ENCODE peak calls at places on chromosomes 11 and 22, in four cellular contexts. S, X, I and Y are unnamed samples.

GRCh38 chr22:36433318-36434231 is 45.8 kb upstream of the MYH9 start:
- DNase-seq in S (no peak), X (peak; percentile 66), I (no peak), Y (peak; percentile 62)

GRCh38 chr11:27166130-27166529 is 125.5 kb downstream of the BBOX1 start:
- DNase-seq in S (no peak), I (no peak), X (no peak), Y (no peak)

GRCh38 chr11:62383822-62384221 is 35.0 kb upstream of the SCGB1A1 start:
- DNase-seq in I (no peak), S (no peak), X (no peak), Y (no peak)

GRCh38 chr22:44309137-44309536 is 3.6 kb downstream of the SHISAL1 start:
- DNase-seq in X (no peak), S (no peak), I (no peak), Y (no peak)

GRCh38 chr22:49683032-49683431 is 144.6 kb downstream of the BRD1 start:
- DNase-seq in S (no peak), X (no peak), I (no peak), Y (no peak)

GRCh38 chr22:44307509-44308169 is 5.1 kb downstream of the SHISAL1 start:
- DNase-seq in X (no peak), S (no peak), I (no peak), Y (no peak)

GRCh38 chr22:26586556-26587325 is 3.2 kb downstream of the TPST2 start:
- DNase-seq in S (no peak), X (no peak), I (no peak), Y (no peak)

GRCh38 chr11:117279711-117280376 is 11.3 kb upstream of the BACE1-AS start:
- DNase-seq in X (no peak), S (no peak), I (no peak), Y (no peak)

GRCh38 chr22:26797910-26798309 is 140.5 kb downstream of the MIAT start:
- DNase-seq in I (no peak), S (peak; percentile 24), X (no peak), Y (peak; percentile 37)

GRCh38 chr11:134503596-134503995 is 91.6 kb upstream of the B3GAT1 start:
- DNase-seq in X (no peak), I (no peak), S (no peak), Y (no peak)

GRCh38 chr22:50730941-50731661 is 6.9 kb upstream of the ACR start:
- DNase-seq in X (no peak), S (no peak), I (no peak), Y (peak; percentile 39)

GRCh38 chr11:117657801-117658200 is 139.2 kb downstream of the DSCAML1 start:
- DNase-seq in X (no peak), S (no peak), I (no peak), Y (no peak)

GRCh38 chr11:79021601-79022000 is 419.2 kb downstream of the TENM4 start:
- DNase-seq in S (no peak), X (no peak), I (no peak), Y (no peak)

GRCh38 chr11:2587132-2587930 is 112.5 kb downstream of the KCNQ1OT1 start:
- DNase-seq in I (no peak), X (no peak), S (peak; percentile 4), Y (peak; percentile 14)

GRCh38 chr11:9385288-9385902 is 943 bp downstream of the IPO7 start:
- DNase-seq in I (no peak), S (peak; percentile 58), X (peak; percentile 76), Y (no peak)

GRCh38 chr11:27183672-27184457 is 143.2 kb downstream of the BBOX1 start:
- DNase-seq in S (peak; percentile 39), X (peak; percentile 63), I (peak; percentile 12), Y (peak; percentile 25)

GRCh38 chr11:75639752-75640151 is 29.1 kb downstream of the MAP6 start:
- DNase-seq in I (peak; percentile 17), S (peak; percentile 17), X (no peak), Y (peak; percentile 75)

GRCh38 chr11:19772480-19772879 is 59.8 kb downstream of the NAV2 start:
- DNase-seq in S (no peak), X (no peak), I (no peak), Y (no peak)

GRCh38 chr22:48346311-48346710 is 1481.4 kb downstream of the BRD1 start:
- DNase-seq in I (no peak), S (no peak), X (no peak), Y (no peak)

GRCh38 chr11:9906043-9906791 is 242.3 kb downstream of the SWAP70 start:
- DNase-seq in I (no peak), X (peak; percentile 56), S (no peak), Y (no peak)

GRCh38 chr11:69644071-69644961 is 3.4 kb downstream of the CCND1 start:
- DNase-seq in I (no peak), X (peak; percentile 66), S (peak; percentile 40), Y (peak; percentile 72)

GRCh38 chr11:112652786-112653390 is 308.3 kb upstream of the NCAM1 start:
- DNase-seq in X (no peak), I (no peak), S (no peak), Y (no peak)

GRCh38 chr11:26950260-26950719 is 43.6 kb upstream of the FIBIN start:
- DNase-seq in I (no peak), S (no peak), X (no peak), Y (no peak)

GRCh38 chr22:29638678-29639077 is 35.2 kb downstream of the NF2 start:
- DNase-seq in S (no peak), X (no peak), I (no peak), Y (no peak)

GRCh38 chr22:29642694-29643093 is 39.3 kb downstream of the NF2 start:
- DNase-seq in I (no peak), X (no peak), S (no peak), Y (no peak)

GRCh38 chr22:29641781-29642355 is 38.4 kb downstream of the NF2 start:
- DNase-seq in X (no peak), S (no peak), I (no peak), Y (no peak)

GRCh38 chr22:29639096-29639495 is 35.7 kb downstream of the NF2 start:
- DNase-seq in I (no peak), X (no peak), S (no peak), Y (no peak)

DNA sequence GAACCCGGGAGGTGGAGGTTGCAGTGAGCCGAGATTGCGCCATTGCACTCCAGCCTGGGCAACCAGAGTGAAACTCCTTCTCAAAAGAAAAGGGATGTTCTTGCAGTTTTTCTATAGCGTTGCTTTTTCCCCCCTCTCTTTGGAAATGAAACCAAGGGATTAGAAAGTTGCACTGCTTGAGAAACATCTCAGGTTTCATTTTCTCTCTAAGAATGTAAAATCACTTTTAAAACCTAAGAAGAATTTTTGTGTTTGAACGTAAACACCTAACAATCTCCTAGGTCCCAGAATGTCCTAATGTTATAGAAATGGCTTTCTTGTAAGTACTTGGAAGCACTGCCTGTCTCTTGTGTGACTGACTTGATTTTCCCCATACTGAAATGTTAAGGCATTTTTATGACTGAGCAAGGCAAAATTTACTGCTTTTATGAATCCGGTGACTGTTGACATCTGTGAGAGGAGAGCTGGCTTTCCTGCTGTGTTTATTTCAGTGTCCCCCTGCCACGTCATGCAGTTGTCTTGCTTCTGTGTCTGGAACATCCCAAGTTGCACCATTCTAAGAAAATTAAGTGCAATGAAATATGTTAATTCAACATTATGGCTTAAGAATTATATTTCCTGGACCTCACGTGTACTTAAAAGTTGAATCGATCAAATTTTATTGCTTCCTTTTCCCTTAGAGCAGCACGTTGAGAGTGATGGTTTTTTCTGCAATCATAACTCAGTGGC is 37.8 kb downstream of the NF2 start:
- DNase-seq in X (no peak), I (no peak), S (no peak), Y (no peak)
- TF ChIP-seq NFIC in X (no peak), I (no peak), S (no peak), Y (no peak)

GRCh38 chr22:23375031-23375827 is 194.9 kb downstream of the BCR start:
- DNase-seq in I (no peak), S (no peak), X (no peak), Y (no peak)

GRCh38 chr22:23380230-23380573 is 199.9 kb downstream of the IGLL1 start:
- DNase-seq in X (no peak), I (no peak), S (no peak), Y (no peak)

GRCh38 chr22:23377767-23378166 is 197.5 kb downstream of the BCR start:
- DNase-seq in S (no peak), X (no peak), I (no peak), Y (no peak)

GRCh38 chr22:23373601-23374000 is 193.3 kb downstream of the BCR start:
- DNase-seq in X (no peak), S (no peak), I (no peak), Y (no peak)

DNA sequence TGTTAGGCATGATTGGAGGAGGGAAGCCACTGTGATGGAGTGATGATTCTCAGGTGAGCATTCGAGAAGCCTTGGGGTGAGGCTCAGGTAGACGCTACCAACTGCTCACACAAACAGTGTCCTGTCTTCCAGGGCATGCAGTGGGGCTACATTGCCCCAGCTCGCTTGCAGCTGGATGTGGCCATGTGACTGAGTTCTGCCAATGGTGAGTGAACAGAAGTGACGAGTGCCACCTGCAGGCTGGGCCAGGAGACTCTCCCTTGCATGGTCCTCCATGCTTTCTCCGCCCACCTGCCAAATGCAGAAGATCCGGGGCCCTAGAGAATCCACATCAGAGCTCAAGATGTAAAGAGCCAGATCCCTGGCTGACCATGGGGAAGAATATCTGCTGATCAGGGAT is 195.9 kb downstream of the BCR start:
- DNase-seq in I (peak; percentile 1), X (peak; percentile 18), S (peak; percentile 58), Y (no peak)
- TF ChIP-seq JUND in I (no peak), X (no peak), S (no peak), Y (no peak)

GRCh38 chr22:32059426-32059825 is 16.4 kb downstream of the SLC5A1 start:
- DNase-seq in I (no peak), X (no peak), S (no peak), Y (no peak)

GRCh38 chr22:32053165-32053755 is 10.2 kb downstream of the SLC5A1 start:
- DNase-seq in I (no peak), S (no peak), X (no peak), Y (no peak)

GRCh38 chr22:32055069-32055468 is 12.0 kb downstream of the SLC5A1 start:
- DNase-seq in X (no peak), S (no peak), I (no peak), Y (no peak)

GRCh38 chr22:32063701-32064100 is 20.6 kb downstream of the SLC5A1 start:
- DNase-seq in I (no peak), X (no peak), S (no peak), Y (no peak)

DNA sequence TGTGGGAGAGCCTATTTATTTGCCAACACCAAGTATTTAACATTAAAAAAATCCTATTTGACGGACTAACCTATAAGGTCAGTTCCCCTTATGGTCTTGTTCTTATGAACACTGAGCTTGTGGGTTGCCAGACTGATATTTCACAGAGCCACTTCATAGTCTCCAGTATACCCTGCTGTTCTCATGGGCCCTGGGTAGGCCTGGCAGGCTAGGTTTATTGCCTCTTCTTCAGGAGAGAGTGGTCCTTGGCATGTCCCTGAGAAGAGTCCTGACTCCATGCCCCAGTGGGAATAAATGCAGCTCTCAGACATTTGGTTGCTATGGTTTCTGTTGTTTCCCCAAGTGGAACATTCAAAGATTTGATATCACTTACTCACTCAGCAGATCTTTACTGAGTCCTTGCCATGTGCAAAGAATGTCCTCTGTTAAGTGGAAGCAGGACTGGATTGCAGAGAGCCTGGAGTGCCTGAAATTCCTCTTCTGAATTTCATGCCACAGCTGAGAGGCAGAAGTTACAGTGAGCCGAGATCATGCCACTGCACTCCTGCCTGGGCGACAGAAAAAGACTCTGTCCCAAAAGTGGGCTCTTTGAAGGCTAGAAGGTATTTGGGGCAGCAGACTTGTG is 15.7 kb downstream of the SLC5A1 start:
- DNase-seq in X (no peak), S (no peak), I (no peak), Y (no peak)
- TF ChIP-seq ZBTB33 in X (no peak), S (no peak), I (no peak), Y (no peak)

DNA sequence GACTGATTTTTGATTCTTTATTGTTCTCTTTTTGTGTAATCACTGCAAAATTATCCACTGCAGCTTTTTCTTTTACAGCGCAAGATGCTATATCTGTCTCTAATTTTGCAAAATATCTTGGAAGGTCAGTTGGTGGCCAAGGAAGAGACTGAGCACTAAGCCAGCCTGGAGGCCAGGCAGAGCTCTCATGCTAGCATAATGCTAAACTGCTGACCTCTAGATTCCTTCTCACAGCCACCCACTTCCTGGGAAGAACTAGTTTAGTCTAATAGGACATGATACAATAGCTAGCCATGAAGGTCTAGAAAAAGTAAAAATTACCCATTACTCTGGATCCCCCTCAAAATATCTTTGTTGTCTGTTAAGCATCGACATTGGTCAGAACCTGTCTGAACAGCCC is 227.2 kb upstream of the ARHGAP20 start:
- DNase-seq in S (no peak), X (no peak), I (no peak), Y (no peak)
- TF ChIP-seq NFIC in S (no peak), X (no peak), I (no peak), Y (no peak)